ENCODE peak calls at places on chromosomes 11 and 22, in six cellular contexts. One of them, this sample, is unnamed.

GRCh38 chr22:46607483-46608114 is 12.6 kb upstream of the GRAMD4 start:
- DNase-seq in astrocyte of the spinal cord: no peak
- DNase-seq in CD8-positive, alpha-beta T cell: no peak
- DNase-seq in brain microvascular endothelial cell: no peak
- DNase-seq in cardiac fibroblast: no peak
- DNase-seq in AG04450: no peak
- DNase-seq in this sample: no peak

GRCh38 chr11:12003329-12003728 is 5.1 kb downstream of the DKK3 start:
- DNase-seq in cardiac fibroblast: no peak
- DNase-seq in brain microvascular endothelial cell: no peak
- DNase-seq in CD8-positive, alpha-beta T cell: no peak
- DNase-seq in astrocyte of the spinal cord: no peak
- DNase-seq in AG04450: no peak
- DNase-seq in this sample: no peak

GRCh38 chr11:707817-708420 is 1.9 kb downstream of the EPS8L2 start:
- DNase-seq in brain microvascular endothelial cell: no peak
- DNase-seq in AG04450: no peak
- DNase-seq in CD8-positive, alpha-beta T cell: no peak
- DNase-seq in astrocyte of the spinal cord: no peak
- DNase-seq in cardiac fibroblast: no peak
- DNase-seq in this sample: no peak

GRCh38 chr11:79626135-79626748 is 185.4 kb upstream of the TENM4 start:
- DNase-seq in astrocyte of the spinal cord: no peak
- DNase-seq in brain microvascular endothelial cell: no peak
- DNase-seq in cardiac fibroblast: no peak
- DNase-seq in AG04450: no peak
- DNase-seq in CD8-positive, alpha-beta T cell: no peak
- DNase-seq in this sample: peak; percentile 41

GRCh38 chr11:30435488-30435887 is 112.6 kb downstream of the ARL14EP start:
- DNase-seq in cardiac fibroblast: no peak
- DNase-seq in brain microvascular endothelial cell: no peak
- DNase-seq in AG04450: no peak
- DNase-seq in CD8-positive, alpha-beta T cell: no peak
- DNase-seq in astrocyte of the spinal cord: no peak
- DNase-seq in this sample: no peak

GRCh38 chr11:7019500-7020182 is 505 bp downstream of the ZNF214 start:
- DNase-seq in cardiac fibroblast: no peak
- DNase-seq in astrocyte of the spinal cord: peak; percentile 2
- DNase-seq in brain microvascular endothelial cell: peak; percentile 5
- DNase-seq in CD8-positive, alpha-beta T cell: no peak
- DNase-seq in AG04450: no peak
- DNase-seq in this sample: no peak

GRCh38 chr22:40332319-40332781 is 13.9 kb upstream of the ADSL start:
- DNase-seq in cardiac fibroblast: peak; percentile 39
- DNase-seq in AG04450: peak; percentile 63
- DNase-seq in CD8-positive, alpha-beta T cell: no peak
- DNase-seq in brain microvascular endothelial cell: peak; percentile 72
- DNase-seq in astrocyte of the spinal cord: peak; percentile 71
- DNase-seq in this sample: no peak

GRCh38 chr22:24128631-24129601 is 52.4 kb upstream of the SUSD2 start:
- DNase-seq in CD8-positive, alpha-beta T cell: no peak
- DNase-seq in AG04450: no peak
- DNase-seq in brain microvascular endothelial cell: no peak
- DNase-seq in cardiac fibroblast: no peak
- DNase-seq in astrocyte of the spinal cord: no peak
- DNase-seq in this sample: no peak

GRCh38 chr22:26885441-26886261 is 228.3 kb downstream of the MIAT start:
- DNase-seq in CD8-positive, alpha-beta T cell: no peak
- DNase-seq in astrocyte of the spinal cord: no peak
- DNase-seq in AG04450: no peak
- DNase-seq in brain microvascular endothelial cell: no peak
- DNase-seq in cardiac fibroblast: no peak
- DNase-seq in this sample: no peak

GRCh38 chr11:2300936-2301630 is 635 bp downstream of the C11orf21 start:
- DNase-seq in astrocyte of the spinal cord: no peak
- DNase-seq in CD8-positive, alpha-beta T cell: no peak
- DNase-seq in AG04450: no peak
- DNase-seq in cardiac fibroblast: no peak
- DNase-seq in brain microvascular endothelial cell: no peak
- DNase-seq in this sample: no peak

GRCh38 chr11:10866893-10867331 is 9.1 kb upstream of the ZBED5 start:
- DNase-seq in cardiac fibroblast: peak; percentile 58
- DNase-seq in brain microvascular endothelial cell: peak; percentile 76
- DNase-seq in AG04450: peak; percentile 34
- DNase-seq in CD8-positive, alpha-beta T cell: no peak
- DNase-seq in astrocyte of the spinal cord: peak; percentile 71
- DNase-seq in this sample: peak; percentile 68

DNA sequence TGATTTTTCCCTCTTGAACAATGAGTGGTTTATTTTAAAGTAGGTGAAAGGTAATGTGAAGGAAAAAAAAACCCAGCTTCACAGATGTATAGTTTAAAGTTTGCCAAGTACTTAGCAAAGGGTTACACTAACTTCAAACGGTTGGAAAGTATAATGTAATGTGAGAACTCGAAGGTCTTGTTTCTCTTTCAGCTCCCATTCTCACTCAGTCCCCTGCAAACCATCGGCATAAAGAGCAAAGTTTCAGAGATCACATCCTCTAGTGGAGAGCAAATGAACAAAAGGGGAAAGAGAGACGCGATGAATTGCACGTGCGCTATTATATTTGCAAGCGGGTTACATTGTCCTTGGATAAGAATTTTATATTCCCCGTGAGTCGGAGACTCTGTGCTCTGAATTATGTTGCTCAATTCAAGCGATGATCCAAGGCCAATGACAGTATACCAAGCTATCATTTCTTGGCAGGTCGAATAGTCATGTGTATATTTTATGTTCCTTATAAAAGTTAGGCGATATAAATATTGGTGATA is 37.6 kb upstream of the BIRC3 start:
- DNase-seq in astrocyte of the spinal cord: peak; percentile 78
- DNase-seq in CD8-positive, alpha-beta T cell: no peak
- DNase-seq in AG04450: peak; percentile 34
- DNase-seq in brain microvascular endothelial cell: peak; percentile 7
- DNase-seq in cardiac fibroblast: peak; percentile 46
- DNase-seq in this sample: peak; percentile 8
- TF ChIP-seq CTCF in astrocyte of the spinal cord: peak; percentile 49
- TF ChIP-seq CTCF in CD8-positive, alpha-beta T cell: no peak
- TF ChIP-seq CTCF in AG04450: peak; percentile 66
- TF ChIP-seq CTCF in brain microvascular endothelial cell: peak; percentile 48
- TF ChIP-seq CTCF in cardiac fibroblast: peak; percentile 30
- TF ChIP-seq CTCF in this sample: peak; percentile 26

GRCh38 chr11:65103476-65103875 is 7.5 kb downstream of the VPS51 start:
- DNase-seq in brain microvascular endothelial cell: no peak
- DNase-seq in CD8-positive, alpha-beta T cell: no peak
- DNase-seq in AG04450: no peak
- DNase-seq in astrocyte of the spinal cord: no peak
- DNase-seq in cardiac fibroblast: no peak
- DNase-seq in this sample: no peak

GRCh38 chr11:65102142-65103095 is 6.4 kb downstream of the VPS51 start:
- DNase-seq in AG04450: no peak
- DNase-seq in astrocyte of the spinal cord: peak; percentile 25
- DNase-seq in cardiac fibroblast: peak; percentile 20
- DNase-seq in CD8-positive, alpha-beta T cell: no peak
- DNase-seq in brain microvascular endothelial cell: no peak
- DNase-seq in this sample: no peak

GRCh38 chr11:65096926-65097325 is 912 bp downstream of the VPS51 start:
- DNase-seq in CD8-positive, alpha-beta T cell: no peak
- DNase-seq in astrocyte of the spinal cord: no peak
- DNase-seq in cardiac fibroblast: no peak
- DNase-seq in AG04450: no peak
- DNase-seq in brain microvascular endothelial cell: no peak
- DNase-seq in this sample: no peak

GRCh38 chr11:65104628-65105027 is 7.0 kb upstream of the TM7SF2 start:
- DNase-seq in astrocyte of the spinal cord: no peak
- DNase-seq in CD8-positive, alpha-beta T cell: no peak
- DNase-seq in cardiac fibroblast: no peak
- DNase-seq in brain microvascular endothelial cell: no peak
- DNase-seq in AG04450: no peak
- DNase-seq in this sample: no peak

GRCh38 chr11:65100674-65101350 is 4.8 kb downstream of the VPS51 start:
- DNase-seq in brain microvascular endothelial cell: no peak
- DNase-seq in cardiac fibroblast: no peak
- DNase-seq in CD8-positive, alpha-beta T cell: no peak
- DNase-seq in AG04450: no peak
- DNase-seq in astrocyte of the spinal cord: no peak
- DNase-seq in this sample: no peak
- TF ChIP-seq CTCF in brain microvascular endothelial cell: peak; percentile 20
- TF ChIP-seq CTCF in cardiac fibroblast: no peak
- TF ChIP-seq CTCF in CD8-positive, alpha-beta T cell: no peak
- TF ChIP-seq CTCF in AG04450: peak; percentile 2
- TF ChIP-seq CTCF in astrocyte of the spinal cord: no peak
- TF ChIP-seq CTCF in this sample: peak; percentile 58

GRCh38 chr11:62392944-62393628 is 25.7 kb upstream of the SCGB1A1 start:
- DNase-seq in CD8-positive, alpha-beta T cell: no peak
- DNase-seq in astrocyte of the spinal cord: no peak
- DNase-seq in cardiac fibroblast: no peak
- DNase-seq in brain microvascular endothelial cell: no peak
- DNase-seq in AG04450: no peak
- DNase-seq in this sample: no peak
- TF ChIP-seq CTCF in CD8-positive, alpha-beta T cell: peak; percentile 37
- TF ChIP-seq CTCF in astrocyte of the spinal cord: no peak
- TF ChIP-seq CTCF in cardiac fibroblast: peak; percentile 12
- TF ChIP-seq CTCF in brain microvascular endothelial cell: peak; percentile 29
- TF ChIP-seq CTCF in AG04450: peak; percentile 26
- TF ChIP-seq CTCF in this sample: peak; percentile 55

GRCh38 chr22:37484115-37485005 is 1.8 kb downstream of the MFNG start:
- DNase-seq in AG04450: no peak
- DNase-seq in brain microvascular endothelial cell: no peak
- DNase-seq in astrocyte of the spinal cord: no peak
- DNase-seq in CD8-positive, alpha-beta T cell: peak; percentile 82
- DNase-seq in cardiac fibroblast: no peak
- DNase-seq in this sample: no peak
- TF ChIP-seq CTCF in AG04450: no peak
- TF ChIP-seq CTCF in brain microvascular endothelial cell: no peak
- TF ChIP-seq CTCF in astrocyte of the spinal cord: no peak
- TF ChIP-seq CTCF in CD8-positive, alpha-beta T cell: no peak
- TF ChIP-seq CTCF in cardiac fibroblast: no peak
- TF ChIP-seq CTCF in this sample: no peak

DNA sequence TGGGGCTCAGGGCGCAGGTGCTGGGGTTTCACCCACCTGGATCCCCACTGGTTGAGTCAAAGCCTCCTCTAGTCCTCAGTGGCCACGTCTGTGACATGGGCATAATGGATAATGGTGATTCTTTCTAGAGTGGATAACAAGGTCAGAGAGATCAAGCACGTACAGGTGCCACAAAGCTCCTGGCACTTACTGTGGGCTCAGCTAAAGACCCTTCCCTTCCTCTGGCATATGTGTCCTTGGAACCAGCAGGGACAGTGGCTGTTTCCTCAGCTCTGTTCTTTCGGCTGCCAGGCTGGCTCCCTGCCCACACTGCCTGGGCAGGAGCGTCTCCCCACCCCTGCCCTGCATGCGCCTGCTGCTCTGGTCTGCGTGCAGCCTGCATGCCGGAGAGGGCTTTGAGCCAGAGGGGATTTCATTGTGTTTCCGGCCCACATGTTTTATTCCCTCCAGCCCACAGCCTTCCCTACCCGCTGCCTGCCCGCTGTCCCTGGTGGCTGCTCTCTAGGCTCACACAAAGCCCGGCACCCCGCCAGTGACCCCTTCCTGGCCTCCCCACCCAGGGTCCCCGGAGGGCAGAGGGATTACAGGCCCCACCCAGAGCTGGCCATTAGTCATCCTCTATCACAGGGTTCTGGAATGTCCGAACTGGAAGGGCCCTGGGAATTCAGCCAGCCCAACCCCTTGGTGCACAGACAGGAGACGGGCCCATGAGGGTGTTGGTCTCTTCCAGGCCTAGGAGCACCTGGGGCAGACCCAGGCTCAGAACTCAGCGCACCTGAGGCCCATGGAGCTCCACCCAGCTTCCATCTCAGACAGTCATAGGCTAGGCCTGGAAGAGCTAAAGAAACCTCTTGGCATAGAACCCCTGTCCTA is 55.3 kb upstream of the GCAT start:
- DNase-seq in AG04450: peak; percentile 47
- DNase-seq in cardiac fibroblast: peak; percentile 98
- DNase-seq in CD8-positive, alpha-beta T cell: no peak
- DNase-seq in astrocyte of the spinal cord: peak; percentile 91
- DNase-seq in brain microvascular endothelial cell: peak; percentile 83
- DNase-seq in this sample: peak; percentile 92
- TF ChIP-seq CTCF in AG04450: peak; percentile 37
- TF ChIP-seq CTCF in cardiac fibroblast: peak; percentile 41
- TF ChIP-seq CTCF in CD8-positive, alpha-beta T cell: no peak
- TF ChIP-seq CTCF in astrocyte of the spinal cord: no peak
- TF ChIP-seq CTCF in brain microvascular endothelial cell: peak; percentile 47
- TF ChIP-seq CTCF in this sample: peak; percentile 50

This sample was measured in HFFc6.